ENCODE peak calls at places on chromosomes 7 and 10, in seven cellular contexts. V, R, N, Z, F, C and L are unnamed samples.

GRCh38 chr10:7945469-7946187 is 108.9 kb upstream of the GATA3 start:
- DNase-seq in V (no peak), R (no peak), N (peak), Z (no peak), F (no peak), C (peak), L (no peak)

GRCh38 chr7:12923971-12924370 is 236.5 kb downstream of the ARL4A start:
- DNase-seq in V (no peak), R (no peak), N (no peak), Z (no peak), F (no peak), C (no peak), L (no peak)

GRCh38 chr10:11345224-11346054 is 266.0 kb downstream of the USP6NL start:
- DNase-seq in V (no peak), R (no peak), N (peak), Z (no peak), F (no peak), C (no peak), L (no peak)

GRCh38 chr7:131895541-131896173 is 339.2 kb upstream of the PODXL start:
- DNase-seq in V (no peak), R (no peak), N (no peak), Z (no peak), F (no peak), C (peak), L (no peak)

GRCh38 chr7:27095050-27095896 is 527 bp downstream of the HOXA1 start:
- DNase-seq in V (peak), R (no peak), N (no peak), Z (no peak), F (no peak), C (no peak), L (no peak)

GRCh38 chr10:130230611-130231010 is 94.4 kb downstream of the GLRX3 start:
- DNase-seq in V (no peak), R (no peak), N (no peak), Z (no peak), F (no peak), C (no peak), L (no peak)

GRCh38 chr10:17228081-17229015 is at the start of gene VIM:
- DNase-seq in V (peak), R (no peak), N (peak), Z (no peak), F (no peak), C (peak), L (peak)

GRCh38 chr10:3435671-3436070 is 263.1 kb upstream of the PITRM1 start:
- DNase-seq in V (no peak), R (no peak), N (no peak), Z (no peak), F (no peak), C (no peak), L (no peak)

GRCh38 chr7:16675277-16675676 is 29.3 kb downstream of the BZW2 start:
- DNase-seq in V (no peak), R (no peak), N (no peak), Z (no peak), F (no peak), C (no peak), L (no peak)

GRCh38 chr7:139659922-139660316 is 117.9 kb downstream of the HIPK2 start:
- DNase-seq in V (no peak), R (no peak), N (no peak), Z (no peak), F (no peak), C (no peak), L (no peak)

GRCh38 chr7:105387621-105388372 is 924 bp downstream of the SRPK2 start:
- DNase-seq in V (peak), R (peak), N (peak), Z (peak), F (peak), C (peak), L (peak)

GRCh38 chr7:5423272-5423843 is at the start of gene TNRC18:
- DNase-seq in V (no peak), R (no peak), N (no peak), Z (peak), F (no peak), C (no peak), L (no peak)

GRCh38 chr7:100010901-100011300 is 4.5 kb upstream of the ZKSCAN1 start:
- DNase-seq in V (no peak), R (no peak), N (no peak), Z (no peak), F (no peak), C (no peak), L (no peak)

GRCh38 chr10:97810476-97810875 is 38.7 kb upstream of the SFRP5 start:
- DNase-seq in V (no peak), R (no peak), N (no peak), Z (no peak), F (no peak), C (no peak), L (no peak)

GRCh38 chr10:67520924-67521520 is 175.0 kb downstream of the CTNNA3 start:
- DNase-seq in V (no peak), R (no peak), N (peak), Z (peak), F (peak), C (peak), L (peak)

GRCh38 chr10:31063839-31064238 is 32.2 kb upstream of the ZNF438 start:
- DNase-seq in V (no peak), R (no peak), N (no peak), Z (no peak), F (no peak), C (no peak), L (no peak)

GRCh38 chr10:132257271-132257670 is 50.5 kb downstream of the STK32C start:
- DNase-seq in V (no peak), R (no peak), N (no peak), Z (no peak), F (no peak), C (peak), L (no peak)